ENCODE peak calls at places on chromosome 18, in ten cellular contexts. J is psoas muscle; W is mucosa of gallbladder; E is NCI-H1694; I is tibial nerve; G is GM12891; D is activated CD4-positive, alpha-beta T cell treated with anti-CD3 and anti-CD28 coated beads, Interleukin-2, amount 50 U/mL, for 48 hours; H is CD8-positive, alpha-beta T cell; Z is heart right ventricle; B is lower lobe of right lung. Q is an unnamed sample.

GRCh38 chr18:24138281-24138883 is 480 bp upstream of the CABYR start:
- DNase-seq in J (no peak), W (no peak), E (no peak), I (no peak), G (no peak), D (no peak), H (no peak), Z (no peak), B (no peak), Q (no peak)

GRCh38 chr18:24127735-24128134 is 11.1 kb upstream of the CABYR start:
- DNase-seq in J (no peak), W (no peak), E (no peak), I (no peak), G (no peak), D (no peak), H (no peak), Z (no peak), B (no peak), Q (no peak)

GRCh38 chr18:29644276-29644675 is 1398.3 kb downstream of the DSC3 start:
- DNase-seq in J (no peak), W (no peak), E (no peak), I (no peak), G (no peak), D (no peak), H (no peak), Z (no peak), B (no peak), Q (no peak)

GRCh38 chr18:23154823-23155517 is 19.7 kb downstream of the CABLES1 start:
- DNase-seq in J (no peak), W (no peak), E (no peak), I (no peak), G (no peak), D (no peak), H (no peak), Z (no peak), B (no peak), Q (no peak)

GRCh38 chr18:79779700-79780190 is 18.0 kb upstream of the KCNG2 start:
- DNase-seq in J (peak), W (no peak), E (no peak), I (no peak), G (no peak), D (no peak), H (no peak), Z (no peak), B (no peak), Q (no peak)

GRCh38 chr18:26919656-26920055 is 54.1 kb upstream of the AQP4 start:
- DNase-seq in J (no peak), W (peak), E (no peak), I (no peak), G (no peak), D (no peak), H (no peak), Z (peak), B (no peak), Q (no peak)

GRCh38 chr18:30135938-30136337 is 906.6 kb downstream of the DSC3 start:
- DNase-seq in J (no peak), W (no peak), E (no peak), I (no peak), G (no peak), D (no peak), H (no peak), Z (no peak), B (no peak), Q (no peak)

GRCh38 chr18:13381331-13381730 is 162.8 kb downstream of the LDLRAD4 start:
- DNase-seq in J (no peak), W (no peak), E (no peak), I (no peak), G (no peak), D (no peak), H (no peak), Z (no peak), B (no peak), Q (peak)

GRCh38 chr18:78732273-78733210 is 247.1 kb upstream of the SALL3 start:
- DNase-seq in J (no peak), W (no peak), E (no peak), I (no peak), G (no peak), D (no peak), H (no peak), Z (no peak), B (no peak), Q (no peak)

GRCh38 chr18:3340682-3341097 is 78.8 kb downstream of the MYL12B start:
- DNase-seq in J (no peak), W (no peak), E (no peak), I (no peak), G (no peak), D (no peak), H (no peak), Z (no peak), B (no peak), Q (no peak)

GRCh38 chr18:51077217-51077616 is 47.2 kb downstream of the SMAD4 start:
- DNase-seq in J (no peak), W (no peak), E (no peak), I (no peak), G (no peak), D (no peak), H (no peak), Z (no peak), B (no peak), Q (no peak)

GRCh38 chr18:23857756-23858155 is 156.8 kb upstream of the TTC39C start:
- DNase-seq in J (no peak), W (peak), E (no peak), I (no peak), G (no peak), D (no peak), H (no peak), Z (no peak), B (peak), Q (no peak)

GRCh38 chr18:998976-999375 is 94.3 kb downstream of the ADCYAP1 start:
- DNase-seq in J (no peak), W (no peak), E (no peak), I (no peak), G (no peak), D (no peak), H (no peak), Z (no peak), B (no peak), Q (no peak)

GRCh38 chr18:23627325-23627724 is 35.4 kb downstream of the ANKRD29 start:
- DNase-seq in J (no peak), W (peak), E (no peak), I (no peak), G (no peak), D (no peak), H (no peak), Z (no peak), B (no peak), Q (no peak)

GRCh38 chr18:14943967-14944636 is 196.1 kb downstream of the ANKRD30B start:
- DNase-seq in J (no peak), W (no peak), E (no peak), I (no peak), G (no peak), D (no peak), H (no peak), Z (no peak), B (no peak), Q (no peak)

GRCh38 chr18:23871410-23871809 is 143.1 kb upstream of the TTC39C start:
- DNase-seq in J (no peak), W (no peak), E (no peak), I (no peak), G (peak), D (peak), H (peak), Z (peak), B (no peak), Q (no peak)

GRCh38 chr18:69162649-69163048 is 238.0 kb upstream of the DOK6 start:
- DNase-seq in J (no peak), W (no peak), E (no peak), I (no peak), G (no peak), D (no peak), H (no peak), Z (no peak), B (no peak), Q (no peak)

GRCh38 chr18:3456686-3457069 is 6.7 kb downstream of the TGIF1 start:
- DNase-seq in J (no peak), W (no peak), E (no peak), I (no peak), G (no peak), D (no peak), H (no peak), Z (no peak), B (no peak), Q (no peak)

GRCh38 chr18:24741961-24742738 is 281.7 kb downstream of the HRH4 start:
- DNase-seq in J (no peak), W (no peak), E (no peak), I (no peak), G (no peak), D (no peak), H (no peak), Z (no peak), B (no peak), Q (no peak)

GRCh38 chr18:59675346-59675745 is 21.9 kb downstream of the CCBE1 start:
- DNase-seq in J (no peak), W (no peak), E (no peak), I (no peak), G (no peak), D (no peak), H (no peak), Z (no peak), B (no peak), Q (no peak)

GRCh38 chr18:22032392-22032961 is 136.9 kb upstream of the GATA6 start:
- DNase-seq in J (no peak), W (peak), E (no peak), I (no peak), G (no peak), D (no peak), H (no peak), Z (no peak), B (no peak), Q (no peak)